ENCODE peak calls at places on chromosomes 6 and 20, in seven cellular contexts. Y is T-helper 2 cell; W is A549; A is activated CD4-positive, CD25-positive, alpha-beta regulatory T cell; I is EL; E is KBM-7; R is stimulated activated CD4-positive, alpha-beta T cell treated with anti-CD3 and anti-CD28 coated beads, Interleukin-15, amount 100 ng/mL, for 1 hour. T is an unnamed sample.

GRCh38 chr6:1821188-1822183 is 211.8 kb downstream of the FOXC1 start:
- DNase-seq in I (peak; percentile 69), Y (no peak), W (no peak), R (no peak), E (no peak), A (no peak), T (no peak)

GRCh38 chr6:47414517-47415167 is 62.9 kb upstream of the CD2AP start:
- DNase-seq in E (peak; percentile 54), W (no peak), I (peak; percentile 42), R (no peak), Y (no peak), A (no peak), T (no peak)

GRCh38 chr20:32577657-32578056 is 7.5 kb downstream of the NOL4L start:
- DNase-seq in I (no peak), E (no peak), W (no peak), R (no peak), Y (no peak), A (no peak), T (no peak)

GRCh38 chr20:47360207-47360488 is 3.6 kb upstream of the ZMYND8 start:
- DNase-seq in I (peak; percentile 44), E (no peak), A (no peak), W (peak; percentile 43), R (no peak), Y (no peak), T (no peak)

GRCh38 chr6:31882344-31882743 is 3.5 kb upstream of the SLC44A4 start:
- DNase-seq in E (no peak), Y (no peak), A (no peak), R (no peak), W (no peak), I (peak; percentile 67), T (no peak)

GRCh38 chr20:37881601-37882343 is 21.2 kb upstream of the VSTM2L start:
- DNase-seq in W (no peak), E (no peak), R (no peak), I (no peak), A (no peak), Y (no peak), T (no peak)

GRCh38 chr20:44990425-44990824 is 24.1 kb downstream of the STK4 start:
- DNase-seq in R (no peak), I (peak; percentile 22), E (peak; percentile 32), W (no peak), A (no peak), Y (peak; percentile 30), T (no peak)

GRCh38 chr20:57680934-57681914 is 28.6 kb downstream of the PMEPA1 start:
- DNase-seq in A (no peak), I (no peak), R (no peak), Y (no peak), W (no peak), E (no peak), T (no peak)

GRCh38 chr6:141541766-141542324 is 590.9 kb upstream of the GJE1 start:
- DNase-seq in R (no peak), I (no peak), W (no peak), A (no peak), E (no peak), Y (no peak), T (no peak)

GRCh38 chr6:74073429-74073828 is 377.4 kb downstream of the CD109 start:
- DNase-seq in R (no peak), E (no peak), W (no peak), Y (no peak), I (peak; percentile 58), A (no peak), T (no peak)

GRCh38 chr20:3595541-3595940 is 67.7 kb downstream of the GFRA4 start:
- DNase-seq in A (no peak), E (no peak), I (no peak), W (no peak), Y (no peak), R (no peak), T (no peak)

GRCh38 chr6:106360410-106360988 is at the start of gene CRYBG1:
- DNase-seq in I (peak; percentile 41), W (peak; percentile 73), Y (peak; percentile 47), E (peak; percentile 69), R (peak; percentile 38), A (peak; percentile 42), T (peak; percentile 65)

GRCh38 chr6:22146581-22147468 is 150.0 kb downstream of the PRL start:
- DNase-seq in R (no peak), W (no peak), I (peak; percentile 32), A (no peak), E (no peak), Y (no peak), T (no peak)

GRCh38 chr6:131949909-131950766 is 1.0 kb downstream of the CCN2 start:
- DNase-seq in I (peak; percentile 89), Y (no peak), E (peak; percentile 29), W (peak; percentile 50), R (no peak), A (no peak), T (peak; percentile 34)

GRCh38 chr20:53918010-53918311 is 152.4 kb downstream of the BCAS1 start:
- DNase-seq in A (no peak), Y (no peak), E (no peak), R (no peak), I (no peak), W (no peak), T (no peak)

GRCh38 chr6:27293436-27294152 is 18.5 kb downstream of the POM121L2 start:
- DNase-seq in W (no peak), Y (no peak), R (no peak), I (peak; percentile 79), E (no peak), A (no peak), T (no peak)

GRCh38 chr6:6856538-6857523 is 250.9 kb upstream of the RREB1 start:
- DNase-seq in R (no peak), A (no peak), I (peak; percentile 38), W (no peak), E (peak; percentile 65), Y (peak; percentile 7), T (no peak)

GRCh38 chr6:36727491-36728021 is 29.9 kb downstream of the RAB44 start:
- DNase-seq in W (no peak), Y (no peak), I (peak; percentile 23), R (no peak), A (no peak), E (peak; percentile 57), T (no peak)

GRCh38 chr6:167426074-167426473 is 101.2 kb downstream of the TTLL2 start:
- DNase-seq in E (no peak), W (no peak), Y (no peak), I (no peak), A (no peak), R (no peak), T (no peak)

GRCh38 chr6:25041676-25042598 is 106.2 kb upstream of the RIPOR2 start:
- DNase-seq in R (peak; percentile 20), W (no peak), E (no peak), A (no peak), I (no peak), Y (peak; percentile 18), T (no peak)

GRCh38 chr6:136774228-136775041 is 17.8 kb downstream of the MAP3K5 start:
- DNase-seq in E (no peak), Y (no peak), A (no peak), W (no peak), I (peak; percentile 65), R (no peak), T (no peak)

GRCh38 chr6:43052842-43053544 is 658 bp downstream of the CUL7 start:
- DNase-seq in Y (peak; percentile 7), E (no peak), W (no peak), A (no peak), R (no peak), I (peak; percentile 28), T (no peak)

GRCh38 chr20:6654490-6655247 is 112.8 kb upstream of the BMP2 start:
- DNase-seq in W (no peak), I (no peak), A (no peak), Y (no peak), R (no peak), E (no peak), T (no peak)

GRCh38 chr6:38417521-38417920 is 222.2 kb downstream of the BTBD9 start:
- DNase-seq in Y (no peak), A (no peak), E (no peak), R (no peak), W (no peak), I (no peak), T (no peak)

GRCh38 chr6:166584046-166584679 is 2.3 kb downstream of the RAMACL start:
- DNase-seq in I (peak; percentile 25), R (no peak), A (no peak), E (no peak), W (no peak), Y (no peak), T (no peak)

GRCh38 chr6:93341900-93342613 is 77.3 kb downstream of the EPHA7 start:
- DNase-seq in W (no peak), R (no peak), A (no peak), I (no peak), Y (no peak), E (no peak), T (no peak)

T was measured in mesothelial cell of epicardium.